ENCODE peak calls at places on chromosomes 1 and 21, in seven cellular contexts. One of them, this sample, is unnamed.

GRCh38 chr1:55559802-55560201 is 344.6 kb upstream of the USP24 start:
- DNase-seq in tibial nerve: no peak
- DNase-seq in ovary: no peak
- DNase-seq in transverse colon: no peak
- DNase-seq in HepG2: no peak
- DNase-seq in prostate gland: no peak
- DNase-seq in adrenal gland: no peak
- DNase-seq in this sample: no peak

GRCh38 chr1:15833069-15833679 is 14.3 kb upstream of the SPEN start:
- DNase-seq in tibial nerve: no peak
- DNase-seq in ovary: peak; percentile 76
- DNase-seq in transverse colon: peak; percentile 72
- DNase-seq in HepG2: no peak
- DNase-seq in prostate gland: peak; percentile 81
- DNase-seq in adrenal gland: peak; percentile 49
- DNase-seq in this sample: no peak

GRCh38 chr1:239778221-239778813 is 313.4 kb upstream of the FMN2 start:
- DNase-seq in tibial nerve: no peak
- DNase-seq in ovary: no peak
- DNase-seq in transverse colon: no peak
- DNase-seq in HepG2: no peak
- DNase-seq in prostate gland: peak; percentile 14
- DNase-seq in adrenal gland: no peak
- DNase-seq in this sample: no peak

GRCh38 chr1:205335692-205336091 is 14.1 kb upstream of the NUAK2 start:
- DNase-seq in tibial nerve: no peak
- DNase-seq in ovary: peak; percentile 86
- DNase-seq in transverse colon: peak; percentile 90
- DNase-seq in HepG2: peak; percentile 68
- DNase-seq in prostate gland: peak; percentile 57
- DNase-seq in adrenal gland: peak; percentile 89
- DNase-seq in this sample: peak; percentile 51

GRCh38 chr1:26582836-26583460 is 53.4 kb downstream of the RPS6KA1 start:
- DNase-seq in tibial nerve: peak; percentile 18
- DNase-seq in ovary: no peak
- DNase-seq in transverse colon: no peak
- DNase-seq in HepG2: no peak
- DNase-seq in prostate gland: no peak
- DNase-seq in adrenal gland: no peak
- DNase-seq in this sample: no peak

GRCh38 chr1:37476460-37477197 is 2.2 kb downstream of the ZC3H12A start:
- DNase-seq in tibial nerve: no peak
- DNase-seq in ovary: peak; percentile 86
- DNase-seq in transverse colon: peak; percentile 82
- DNase-seq in HepG2: peak; percentile 61
- DNase-seq in prostate gland: no peak
- DNase-seq in adrenal gland: peak; percentile 94
- DNase-seq in this sample: no peak

GRCh38 chr21:31213787-31214186 is 130.3 kb downstream of the TIAM1 start:
- DNase-seq in tibial nerve: no peak
- DNase-seq in ovary: no peak
- DNase-seq in transverse colon: no peak
- DNase-seq in HepG2: no peak
- DNase-seq in prostate gland: no peak
- DNase-seq in adrenal gland: no peak
- DNase-seq in this sample: no peak

GRCh38 chr21:44370771-44371410 is 17.5 kb downstream of the TRPM2 start:
- DNase-seq in tibial nerve: no peak
- DNase-seq in ovary: no peak
- DNase-seq in transverse colon: no peak
- DNase-seq in HepG2: no peak
- DNase-seq in prostate gland: no peak
- DNase-seq in adrenal gland: no peak
- DNase-seq in this sample: no peak

GRCh38 chr1:156295391-156295947 is at the start of gene GLMP:
- DNase-seq in tibial nerve: peak; percentile 49
- DNase-seq in ovary: peak; percentile 66
- DNase-seq in transverse colon: peak; percentile 77
- DNase-seq in HepG2: peak; percentile 52
- DNase-seq in prostate gland: peak; percentile 77
- DNase-seq in adrenal gland: peak; percentile 73
- DNase-seq in this sample: peak; percentile 60

GRCh38 chr1:106889054-106889453 is 167.4 kb upstream of the PRMT6 start:
- DNase-seq in tibial nerve: no peak
- DNase-seq in ovary: no peak
- DNase-seq in transverse colon: no peak
- DNase-seq in HepG2: no peak
- DNase-seq in prostate gland: no peak
- DNase-seq in adrenal gland: no peak
- DNase-seq in this sample: no peak

GRCh38 chr21:46065993-46066842 is 31.7 kb upstream of the COL6A2 start:
- DNase-seq in tibial nerve: no peak
- DNase-seq in ovary: peak; percentile 30
- DNase-seq in transverse colon: no peak
- DNase-seq in HepG2: no peak
- DNase-seq in prostate gland: no peak
- DNase-seq in adrenal gland: no peak
- DNase-seq in this sample: no peak

GRCh38 chr1:53971718-53972117 is 25.6 kb downstream of the LRRC42 start:
- DNase-seq in tibial nerve: no peak
- DNase-seq in ovary: no peak
- DNase-seq in transverse colon: no peak
- DNase-seq in HepG2: no peak
- DNase-seq in prostate gland: no peak
- DNase-seq in adrenal gland: no peak
- DNase-seq in this sample: no peak

GRCh38 chr1:28035420-28035819 is 53.0 kb downstream of the EYA3 start:
- DNase-seq in tibial nerve: no peak
- DNase-seq in ovary: no peak
- DNase-seq in transverse colon: no peak
- DNase-seq in HepG2: no peak
- DNase-seq in prostate gland: no peak
- DNase-seq in adrenal gland: no peak
- DNase-seq in this sample: no peak

GRCh38 chr1:89894210-89894668 is 73.4 kb downstream of the LRRC8D start:
- DNase-seq in tibial nerve: no peak
- DNase-seq in ovary: no peak
- DNase-seq in transverse colon: no peak
- DNase-seq in HepG2: no peak
- DNase-seq in prostate gland: no peak
- DNase-seq in adrenal gland: no peak
- DNase-seq in this sample: no peak

GRCh38 chr1:238777551-238777950 is 608.8 kb upstream of the CHRM3 start:
- DNase-seq in tibial nerve: no peak
- DNase-seq in ovary: no peak
- DNase-seq in transverse colon: no peak
- DNase-seq in HepG2: no peak
- DNase-seq in prostate gland: no peak
- DNase-seq in adrenal gland: no peak
- DNase-seq in this sample: no peak

GRCh38 chr1:31934706-31935629 is 3.2 kb downstream of the PTP4A2 start:
- DNase-seq in tibial nerve: no peak
- DNase-seq in ovary: no peak
- DNase-seq in transverse colon: peak; percentile 38
- DNase-seq in HepG2: no peak
- DNase-seq in prostate gland: no peak
- DNase-seq in adrenal gland: no peak
- DNase-seq in this sample: no peak

GRCh38 chr1:1061682-1062363 is 12.3 kb downstream of the RNF223 start:
- DNase-seq in tibial nerve: no peak
- DNase-seq in ovary: no peak
- DNase-seq in transverse colon: no peak
- DNase-seq in HepG2: no peak
- DNase-seq in prostate gland: no peak
- DNase-seq in adrenal gland: no peak
- DNase-seq in this sample: no peak

GRCh38 chr1:1065265-1065939 is 8.7 kb downstream of the RNF223 start:
- DNase-seq in tibial nerve: no peak
- DNase-seq in ovary: no peak
- DNase-seq in transverse colon: no peak
- DNase-seq in HepG2: peak; percentile 24
- DNase-seq in prostate gland: no peak
- DNase-seq in adrenal gland: no peak
- DNase-seq in this sample: no peak

GRCh38 chr1:1063261-1063944 is 10.7 kb downstream of the RNF223 start:
- DNase-seq in tibial nerve: no peak
- DNase-seq in ovary: no peak
- DNase-seq in transverse colon: no peak
- DNase-seq in HepG2: no peak
- DNase-seq in prostate gland: no peak
- DNase-seq in adrenal gland: no peak
- DNase-seq in this sample: no peak

GRCh38 chr1:1062364-1063163 is 11.5 kb downstream of the RNF223 start:
- DNase-seq in tibial nerve: no peak
- DNase-seq in ovary: no peak
- DNase-seq in transverse colon: no peak
- DNase-seq in HepG2: no peak
- DNase-seq in prostate gland: no peak
- DNase-seq in adrenal gland: no peak
- DNase-seq in this sample: no peak

DNA sequence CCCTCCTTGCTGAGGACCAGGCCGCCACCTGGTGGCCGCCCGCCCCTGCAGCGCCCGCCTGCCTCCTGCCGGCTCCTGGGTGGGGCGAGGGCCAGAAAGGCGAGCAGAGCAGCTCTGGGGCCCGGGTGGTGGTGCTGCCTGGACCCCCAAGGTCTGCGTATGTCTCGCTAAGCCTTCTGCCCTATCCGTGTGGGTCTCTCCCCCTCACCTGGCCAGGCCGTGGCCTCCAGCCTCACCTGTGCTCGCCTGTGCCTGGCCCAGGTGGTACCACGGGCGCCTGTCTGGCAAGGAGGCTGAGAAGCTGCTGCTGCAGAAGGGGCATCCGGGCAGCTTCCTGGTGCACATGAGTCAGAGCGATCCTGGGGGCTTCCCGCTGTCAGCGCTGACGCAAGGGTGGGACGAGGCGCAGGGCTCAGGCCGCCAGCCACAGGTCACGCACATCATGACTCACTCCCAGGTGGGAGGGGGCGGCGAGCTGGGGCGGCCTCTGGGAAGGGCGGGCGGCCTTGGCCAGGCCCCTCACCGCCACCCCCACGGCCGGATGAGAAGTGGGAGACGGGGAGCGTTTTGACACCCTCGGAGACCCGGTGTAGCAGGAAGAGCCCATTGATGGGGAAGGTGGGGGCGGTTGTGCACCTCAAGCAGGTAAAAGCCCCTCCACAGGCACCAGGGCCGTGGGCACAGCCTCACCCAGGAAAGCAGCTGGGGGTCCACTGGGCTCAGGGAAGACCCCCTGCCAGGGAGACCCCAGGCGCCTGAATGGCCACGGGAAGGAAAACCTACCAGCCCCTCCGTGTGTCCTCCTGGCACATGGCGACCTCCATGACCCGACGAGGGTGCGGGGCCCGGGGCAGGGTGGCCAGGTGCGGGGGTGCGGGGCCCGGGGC is 9.9 kb downstream of the RNF223 start:
- DNase-seq in tibial nerve: no peak
- DNase-seq in ovary: no peak
- DNase-seq in transverse colon: peak; percentile 76
- DNase-seq in HepG2: peak; percentile 58
- DNase-seq in prostate gland: peak; percentile 56
- DNase-seq in adrenal gland: peak; percentile 49
- DNase-seq in this sample: peak; percentile 94
- TF ChIP-seq POLR2A in tibial nerve: no peak
- TF ChIP-seq POLR2A in ovary: no peak
- TF ChIP-seq POLR2A in transverse colon: no peak
- TF ChIP-seq POLR2A in HepG2: no peak
- TF ChIP-seq POLR2A in prostate gland: peak; percentile 13
- TF ChIP-seq POLR2A in adrenal gland: no peak
- TF ChIP-seq POLR2A in this sample: peak; percentile 75

GRCh38 chr1:29304025-29304684 is 67.8 kb downstream of the PTPRU start:
- DNase-seq in tibial nerve: no peak
- DNase-seq in ovary: no peak
- DNase-seq in transverse colon: no peak
- DNase-seq in HepG2: no peak
- DNase-seq in prostate gland: no peak
- DNase-seq in adrenal gland: no peak
- DNase-seq in this sample: no peak

GRCh38 chr1:29292344-29292743 is 56.0 kb downstream of the PTPRU start:
- DNase-seq in tibial nerve: no peak
- DNase-seq in ovary: no peak
- DNase-seq in transverse colon: no peak
- DNase-seq in HepG2: no peak
- DNase-seq in prostate gland: no peak
- DNase-seq in adrenal gland: no peak
- DNase-seq in this sample: no peak

GRCh38 chr1:29303201-29304024 is 67.1 kb downstream of the PTPRU start:
- DNase-seq in tibial nerve: no peak
- DNase-seq in ovary: no peak
- DNase-seq in transverse colon: no peak
- DNase-seq in HepG2: no peak
- DNase-seq in prostate gland: no peak
- DNase-seq in adrenal gland: no peak
- DNase-seq in this sample: no peak

GRCh38 chr1:29297476-29297875 is 61.2 kb downstream of the PTPRU start:
- DNase-seq in tibial nerve: no peak
- DNase-seq in ovary: no peak
- DNase-seq in transverse colon: no peak
- DNase-seq in HepG2: no peak
- DNase-seq in prostate gland: no peak
- DNase-seq in adrenal gland: no peak
- DNase-seq in this sample: no peak

GRCh38 chr1:29298175-29298720 is 61.9 kb downstream of the PTPRU start:
- DNase-seq in tibial nerve: no peak
- DNase-seq in ovary: no peak
- DNase-seq in transverse colon: no peak
- DNase-seq in HepG2: no peak
- DNase-seq in prostate gland: no peak
- DNase-seq in adrenal gland: no peak
- DNase-seq in this sample: no peak
- TF ChIP-seq POLR2A in tibial nerve: no peak
- TF ChIP-seq POLR2A in ovary: no peak
- TF ChIP-seq POLR2A in transverse colon: no peak
- TF ChIP-seq POLR2A in HepG2: no peak
- TF ChIP-seq POLR2A in prostate gland: no peak
- TF ChIP-seq POLR2A in adrenal gland: no peak
- TF ChIP-seq POLR2A in this sample: no peak

DNA sequence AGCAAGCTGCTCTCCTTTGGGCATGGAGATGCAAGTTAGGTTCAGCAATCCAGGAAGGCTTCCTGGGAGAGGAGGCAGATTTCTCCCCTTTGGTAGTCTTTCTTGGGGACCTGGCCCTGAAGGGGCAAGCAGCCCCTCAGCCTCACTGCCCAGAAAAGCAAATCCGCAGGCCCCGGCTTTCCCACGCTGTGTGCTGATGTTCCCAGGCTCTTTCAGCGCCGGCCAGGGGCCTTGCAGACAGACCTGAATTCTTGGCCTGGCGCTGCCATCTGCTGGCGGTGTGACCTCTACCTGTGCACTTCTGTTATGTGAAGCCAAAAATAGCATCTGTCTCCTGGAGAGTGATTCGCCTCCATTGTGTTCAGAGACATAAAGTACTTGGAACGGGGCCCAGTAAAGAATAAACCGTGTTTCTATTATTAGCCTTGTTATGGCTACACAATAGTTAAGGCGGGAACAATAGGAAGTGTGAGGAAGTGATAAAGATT is 64.8 kb downstream of the ALPL start:
- DNase-seq in tibial nerve: no peak
- DNase-seq in ovary: peak; percentile 57
- DNase-seq in transverse colon: peak; percentile 46
- DNase-seq in HepG2: peak; percentile 67
- DNase-seq in prostate gland: peak; percentile 81
- DNase-seq in adrenal gland: peak; percentile 87
- DNase-seq in this sample: no peak
- TF ChIP-seq POLR2A in tibial nerve: no peak
- TF ChIP-seq POLR2A in ovary: no peak
- TF ChIP-seq POLR2A in transverse colon: no peak
- TF ChIP-seq POLR2A in HepG2: no peak
- TF ChIP-seq POLR2A in prostate gland: no peak
- TF ChIP-seq POLR2A in adrenal gland: no peak
- TF ChIP-seq POLR2A in this sample: no peak

GRCh38 chr1:196977278-196977677 is at the start of gene CFHR5:
- DNase-seq in tibial nerve: no peak
- DNase-seq in ovary: no peak
- DNase-seq in transverse colon: no peak
- DNase-seq in HepG2: no peak
- DNase-seq in prostate gland: no peak
- DNase-seq in adrenal gland: no peak
- DNase-seq in this sample: no peak
- TF ChIP-seq POLR2A in tibial nerve: no peak
- TF ChIP-seq POLR2A in ovary: no peak
- TF ChIP-seq POLR2A in transverse colon: no peak
- TF ChIP-seq POLR2A in HepG2: no peak
- TF ChIP-seq POLR2A in prostate gland: no peak
- TF ChIP-seq POLR2A in adrenal gland: no peak
- TF ChIP-seq POLR2A in this sample: no peak